ENCODE peak calls at places on chromosomes 7 and 10, in four cellular contexts. N is WTC11, D is epithelial cell of esophagus, S is neural progenitor cell. Y is an unnamed sample.

GRCh38 chr7:41916450-41916927 is 213.6 kb upstream of the INHBA start:
- DNase-seq in N (no peak), D (peak), S (no peak), Y (no peak)

GRCh38 chr7:81990395-81990794 is 220.5 kb upstream of the HGF start:
- DNase-seq in N (no peak), D (peak), S (no peak), Y (no peak)

GRCh38 chr7:48298779-48299178 is 127.5 kb downstream of the ABCA13 start:
- DNase-seq in N (no peak), D (peak), S (no peak), Y (no peak)

GRCh38 chr10:28375399-28376354 is 72.8 kb upstream of the MPP7 start:
- DNase-seq in N (no peak), D (peak), S (no peak), Y (no peak)

GRCh38 chr10:43667317-43667731 is 18.6 kb upstream of the ZNF32 start:
- DNase-seq in N (peak), D (no peak), S (peak), Y (no peak)

GRCh38 chr10:71045188-71045841 is 156.9 kb upstream of the PCBD1 start:
- DNase-seq in N (no peak), D (no peak), S (no peak), Y (no peak)

GRCh38 chr10:84427903-84428650 is 99.7 kb downstream of the CCSER2 start:
- DNase-seq in N (peak), D (no peak), S (peak), Y (no peak)

GRCh38 chr7:108296911-108297310 is 159.3 kb downstream of the NRCAM start:
- DNase-seq in N (no peak), D (no peak), S (no peak), Y (no peak)

GRCh38 chr7:124722292-124722691 is 43.3 kb downstream of the GPR37 start:
- DNase-seq in N (no peak), D (no peak), S (no peak), Y (no peak)

GRCh38 chr7:18352339-18353255 is 143.0 kb upstream of the HDAC9 start:
- DNase-seq in N (peak), D (peak), S (peak), Y (no peak)

GRCh38 chr10:100014129-100014762 is 4.5 kb upstream of the DNMBP start:
- DNase-seq in N (no peak), D (no peak), S (no peak), Y (no peak)

GRCh38 chr7:29926216-29926615 is 63.4 kb downstream of the SCRN1 start:
- DNase-seq in N (no peak), D (no peak), S (no peak), Y (no peak)

GRCh38 chr7:32958046-32959025 is 1.1 kb downstream of the FKBP9 start:
- DNase-seq in N (no peak), D (peak), S (no peak), Y (no peak)

GRCh38 chr10:62233494-62234283 is 35.0 kb downstream of the RTKN2 start:
- DNase-seq in N (no peak), D (peak), S (no peak), Y (no peak)

GRCh38 chr10:10589540-10589939 is 428.1 kb upstream of the CELF2 start:
- DNase-seq in N (no peak), D (peak), S (no peak), Y (no peak)

GRCh38 chr10:5511231-5511884 is 12.0 kb upstream of the CALML5 start:
- DNase-seq in N (no peak), D (no peak), S (no peak), Y (no peak)

GRCh38 chr7:155355745-155356144 is 58.1 kb downstream of the INSIG1 start:
- DNase-seq in N (no peak), D (no peak), S (no peak), Y (no peak)

GRCh38 chr10:63716174-63716573 is 195.0 kb downstream of the REEP3 start:
- DNase-seq in N (no peak), D (no peak), S (no peak), Y (no peak)

GRCh38 chr10:114495303-114495702 is 91.0 kb upstream of the AFAP1L2 start:
- DNase-seq in N (no peak), D (no peak), S (no peak), Y (no peak)

GRCh38 chr7:51035696-51036095 is 253.0 kb upstream of the GRB10 start:
- DNase-seq in N (no peak), D (no peak), S (no peak), Y (no peak)

GRCh38 chr7:92830532-92831110 is 5.8 kb downstream of the CDK6 start:
- DNase-seq in N (no peak), D (peak), S (no peak), Y (no peak)

GRCh38 chr7:151891753-151892152 is 14.8 kb upstream of the PRKAG2 start:
- DNase-seq in N (no peak), D (no peak), S (no peak), Y (no peak)

GRCh38 chr10:30455816-30456215 is 21.8 kb downstream of the MAP3K8 start:
- DNase-seq in N (no peak), D (no peak), S (no peak), Y (no peak)

GRCh38 chr7:53272081-53272480 is 236.6 kb downstream of the POM121L12 start:
- DNase-seq in N (no peak), D (no peak), S (peak), Y (no peak)

GRCh38 chr7:156437021-156437614 is 203.5 kb upstream of the RNF32 start:
- DNase-seq in N (no peak), D (no peak), S (no peak), Y (no peak)

GRCh38 chr7:138569418-138569817 is 109.4 kb downstream of the TRIM24 start:
- DNase-seq in N (no peak), D (no peak), S (no peak), Y (no peak)
- TF ChIP-seq CTCF in N (no peak), D (no peak), S (no peak), Y (no peak)

GRCh38 chr7:28748934-28749584 is 209.1 kb downstream of the TRIL start:
- DNase-seq in N (no peak), D (peak), S (no peak), Y (no peak)
- TF ChIP-seq CTCF in N (no peak), D (no peak), S (no peak), Y (no peak)

DNA sequence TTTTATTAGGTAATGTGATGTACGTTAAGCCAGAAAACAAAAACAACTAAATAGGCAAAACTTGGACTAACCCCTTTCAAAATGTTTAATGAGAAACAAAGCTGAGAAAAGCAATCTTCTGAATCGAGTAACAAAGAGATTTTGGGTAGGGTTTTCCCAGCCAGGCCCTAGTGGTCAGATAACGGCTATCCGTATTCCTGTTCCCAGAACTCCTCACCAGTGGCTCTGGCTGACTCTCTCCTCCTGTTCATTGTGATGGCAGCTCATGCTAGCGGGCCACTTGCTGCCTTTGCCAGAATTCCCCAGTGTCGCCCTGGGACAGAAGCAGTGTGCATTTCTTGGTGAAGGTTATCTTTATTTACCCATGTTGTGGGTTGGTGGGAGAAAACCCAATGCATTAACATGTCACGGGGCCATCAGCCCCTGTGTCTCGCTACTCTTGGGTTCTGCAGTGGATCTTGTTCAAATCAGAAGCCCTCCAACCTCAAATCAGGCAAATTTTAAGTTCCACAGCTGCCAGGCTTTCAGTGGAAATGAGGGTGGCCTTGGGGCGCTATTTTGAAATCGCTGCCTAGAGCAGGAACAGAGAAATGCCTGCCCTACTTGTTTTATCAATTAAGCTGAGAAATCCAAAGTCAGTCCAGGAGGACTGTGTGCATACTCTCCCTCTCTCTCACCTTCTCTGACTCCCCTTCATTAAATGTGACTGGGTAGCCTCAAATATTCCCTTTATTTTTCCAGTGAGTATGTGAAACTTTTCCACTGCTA is 164.5 kb upstream of the NPVF start:
- DNase-seq in N (peak), D (no peak), S (peak), Y (no peak)
- TF ChIP-seq CTCF in N (no peak), D (no peak), S (peak), Y (no peak)

DNA sequence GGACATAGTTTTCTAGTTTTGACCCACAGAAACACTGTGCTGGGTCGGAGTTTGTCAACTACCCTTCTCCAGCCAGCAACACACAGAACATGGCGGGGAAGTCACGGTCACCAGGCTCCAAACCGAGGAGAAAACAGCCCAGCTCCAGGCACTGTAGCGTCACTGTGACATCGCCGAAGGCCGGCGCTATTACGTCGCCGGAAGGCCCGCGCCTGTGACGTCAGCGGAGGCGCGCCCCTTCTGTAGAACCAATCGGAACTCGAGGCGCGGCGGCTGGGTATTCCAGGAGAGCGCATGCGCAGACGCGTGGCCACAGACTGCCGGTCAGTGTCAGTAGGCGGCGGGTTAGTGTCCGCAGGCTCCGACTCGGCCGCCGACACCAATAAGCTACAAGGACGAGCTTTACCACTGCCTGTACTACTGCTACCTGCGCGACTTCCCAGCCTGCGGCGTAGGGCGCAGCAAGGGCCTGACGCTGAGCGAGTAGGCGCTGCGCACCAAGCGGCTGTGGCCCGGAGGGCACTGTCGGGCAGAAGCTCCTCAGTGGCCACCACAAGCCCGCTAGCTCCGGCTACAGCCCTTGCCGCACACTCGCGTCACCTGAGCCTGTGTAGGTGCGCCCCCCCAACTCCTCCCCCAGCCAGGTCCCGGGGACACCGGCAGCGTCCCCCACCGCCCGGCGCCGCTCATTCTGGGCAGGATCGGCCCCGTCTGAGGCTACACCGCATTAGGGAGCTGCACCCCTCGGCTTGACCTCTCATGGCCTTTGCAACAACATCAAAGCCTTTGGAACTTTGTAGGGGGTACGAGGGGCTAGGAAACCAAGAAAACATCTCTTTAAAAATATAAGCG is 35.1 kb upstream of the SRRM3 start:
- DNase-seq in N (peak), D (peak), S (peak), Y (peak)
- TF ChIP-seq CTCF in N (no peak), D (peak), S (peak), Y (no peak)

GRCh38 chr10:103967433-103968142 is 648 bp downstream of the SLK start:
- DNase-seq in N (no peak), D (no peak), S (peak), Y (no peak)
- TF ChIP-seq CTCF in N (no peak), D (no peak), S (no peak), Y (no peak)

GRCh38 chr10:97356918-97357317 is 22.4 kb upstream of the FRAT2 start:
- DNase-seq in N (no peak), D (no peak), S (no peak), Y (no peak)
- TF ChIP-seq CTCF in N (no peak), D (no peak), S (no peak), Y (no peak)

DNA sequence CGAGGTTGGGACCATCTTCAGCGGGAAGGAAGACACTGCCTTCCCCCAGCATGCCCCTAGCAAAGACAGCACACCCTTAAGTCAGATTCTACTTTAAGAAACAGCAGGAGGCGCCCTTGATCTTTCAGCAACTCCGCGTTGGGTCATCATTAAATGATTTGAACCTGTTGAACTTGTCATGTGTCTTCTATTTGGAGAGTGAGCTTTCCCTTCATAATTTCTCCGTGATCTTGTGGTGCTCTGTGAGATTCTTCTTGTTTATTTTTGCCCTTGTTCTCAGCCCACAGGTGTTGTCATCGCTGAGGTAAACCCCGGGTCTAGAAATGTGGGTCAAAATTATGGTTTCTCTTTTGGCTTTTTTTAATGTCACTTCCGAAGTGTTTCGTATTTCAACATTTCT is 49.5 kb upstream of the PITRM1 start:
- DNase-seq in N (no peak), D (peak), S (peak), Y (no peak)
- TF ChIP-seq CTCF in N (no peak), D (no peak), S (peak), Y (no peak)